ENCODE peak calls at places on chromosome 3, in seven cellular contexts. B is AG04450, U is kidney epithelial cell, P is OCI-LY7, T is pancreas, M is GM06990, A is astrocyte of the cerebellum. W is an unnamed sample.

GRCh38 chr3:43893721-43894120 is 203.0 kb downstream of the ABHD5 start:
- DNase-seq in B (no peak), U (no peak), P (no peak), T (no peak), M (no peak), A (no peak), W (peak; percentile 47)

GRCh38 chr3:155704041-155704440 is 40.8 kb downstream of the PLCH1 start:
- DNase-seq in B (no peak), U (no peak), P (no peak), T (no peak), M (no peak), A (peak; percentile 15), W (peak; percentile 22)

GRCh38 chr3:134357261-134357913 is 16.9 kb downstream of the AMOTL2 start:
- DNase-seq in B (no peak), U (no peak), P (no peak), T (peak; percentile 35), M (no peak), A (no peak), W (no peak)

GRCh38 chr3:71973337-71974030 is 188.5 kb upstream of the PROK2 start:
- DNase-seq in B (no peak), U (no peak), P (no peak), T (no peak), M (no peak), A (no peak), W (no peak)

GRCh38 chr3:72887723-72888545 is at the start of gene GXYLT2:
- DNase-seq in B (no peak), U (no peak), P (peak; percentile 2), T (peak; percentile 80), M (peak; percentile 47), A (no peak), W (peak; percentile 80)

GRCh38 chr3:138256022-138256421 is 68.9 kb downstream of the ARMC8 start:
- DNase-seq in B (no peak), U (no peak), P (no peak), T (no peak), M (no peak), A (no peak), W (no peak)

GRCh38 chr3:30435950-30436349 is 170.5 kb upstream of the TGFBR2 start:
- DNase-seq in B (no peak), U (no peak), P (no peak), T (no peak), M (no peak), A (no peak), W (no peak)

GRCh38 chr3:46847744-46848143 is 15.5 kb downstream of the MYL3 start:
- DNase-seq in B (no peak), U (no peak), P (no peak), T (no peak), M (no peak), A (no peak), W (no peak)

GRCh38 chr3:132229641-132230040 is 87.6 kb upstream of the ACP3 start:
- DNase-seq in B (no peak), U (no peak), P (no peak), T (no peak), M (no peak), A (no peak), W (no peak)

GRCh38 chr3:126766653-126767052 is 62.6 kb downstream of the CHCHD6 start:
- DNase-seq in B (no peak), U (no peak), P (no peak), T (no peak), M (no peak), A (no peak), W (no peak)

GRCh38 chr3:195356151-195357086 is 85.5 kb upstream of the XXYLT1 start:
- DNase-seq in B (no peak), U (no peak), P (no peak), T (no peak), M (no peak), A (no peak), W (peak; percentile 18)

GRCh38 chr3:8766148-8766547 is 3.3 kb downstream of the OXTR start:
- DNase-seq in B (no peak), U (no peak), P (no peak), T (no peak), M (no peak), A (no peak), W (no peak)

GRCh38 chr3:76096836-76097587 is 311.7 kb upstream of the ZNF717 start:
- DNase-seq in B (no peak), U (no peak), P (no peak), T (no peak), M (no peak), A (peak; percentile 34), W (peak; percentile 31)

GRCh38 chr3:4532535-4533112 is 39.5 kb downstream of the ITPR1 start:
- DNase-seq in B (no peak), U (no peak), P (no peak), T (no peak), M (no peak), A (no peak), W (no peak)

GRCh38 chr3:101484805-101485620 is 28.0 kb downstream of the SENP7 start:
- DNase-seq in B (peak; percentile 1), U (peak; percentile 18), P (no peak), T (no peak), M (no peak), A (peak; percentile 5), W (peak; percentile 74)

GRCh38 chr3:177744873-177745646 is 547.8 kb upstream of the TBL1XR1 start:
- DNase-seq in B (no peak), U (peak; percentile 12), P (no peak), T (no peak), M (no peak), A (peak; percentile 22), W (peak; percentile 78)

GRCh38 chr3:46712191-46713047 is 5.2 kb downstream of the PRSS50 start:
- DNase-seq in B (no peak), U (no peak), P (no peak), T (peak; percentile 46), M (no peak), A (no peak), W (no peak)

GRCh38 chr3:101036213-101036618 is 43.0 kb upstream of the ABI3BP start:
- DNase-seq in B (peak; percentile 88), U (peak; percentile 93), P (no peak), T (no peak), M (no peak), A (peak; percentile 92), W (peak; percentile 96)

GRCh38 chr3:50600841-50601591 is 10.6 kb downstream of the CISH start:
- DNase-seq in B (peak; percentile 89), U (peak; percentile 94), P (no peak), T (peak; percentile 91), M (peak; percentile 46), A (peak; percentile 90), W (peak; percentile 97)

GRCh38 chr3:113245775-113246174 is 34.4 kb downstream of the BOC start:
- DNase-seq in B (no peak), U (no peak), P (no peak), T (no peak), M (no peak), A (no peak), W (peak; percentile 56)

GRCh38 chr3:11832964-11833621 is 13.6 kb downstream of the TAMM41 start:
- DNase-seq in B (no peak), U (no peak), P (no peak), T (no peak), M (no peak), A (no peak), W (no peak)

GRCh38 chr3:133408961-133409360 is 9.1 kb downstream of the BFSP2 start:
- DNase-seq in B (no peak), U (no peak), P (no peak), T (no peak), M (no peak), A (peak; percentile 39), W (peak; percentile 66)

GRCh38 chr3:140265269-140265668 is 330.3 kb downstream of the CLSTN2 start:
- DNase-seq in B (no peak), U (no peak), P (no peak), T (no peak), M (no peak), A (no peak), W (no peak)

GRCh38 chr3:194485876-194486539 is 794 bp downstream of the ATP13A3 start:
- DNase-seq in B (no peak), U (no peak), P (peak; percentile 44), T (peak; percentile 75), M (peak; percentile 76), A (no peak), W (no peak)

GRCh38 chr3:27532426-27532825 is 48.2 kb upstream of the SLC4A7 start:
- DNase-seq in B (no peak), U (no peak), P (no peak), T (no peak), M (no peak), A (no peak), W (no peak)

GRCh38 chr3:143139786-143140185 is 20.2 kb downstream of the CHST2 start:
- DNase-seq in B (no peak), U (no peak), P (no peak), T (no peak), M (no peak), A (no peak), W (no peak)

GRCh38 chr3:13083898-13084297 is 10.7 kb upstream of the IQSEC1 start:
- DNase-seq in B (no peak), U (no peak), P (peak; percentile 88), T (no peak), M (peak; percentile 69), A (no peak), W (no peak)

GRCh38 chr3:112448939-112449338 is 50.3 kb downstream of the BTLA start:
- DNase-seq in B (no peak), U (no peak), P (no peak), T (no peak), M (no peak), A (no peak), W (no peak)

GRCh38 chr3:58679974-58680656 is 13.5 kb upstream of the FAM3D start:
- DNase-seq in B (no peak), U (no peak), P (no peak), T (no peak), M (no peak), A (no peak), W (no peak)

GRCh38 chr3:61877359-61877770 is 316.0 kb downstream of the PTPRG start:
- DNase-seq in B (no peak), U (no peak), P (peak; percentile 8), T (no peak), M (peak; percentile 30), A (peak; percentile 51), W (peak; percentile 32)
- TF ChIP-seq CTCF in B (peak; percentile 34), U (peak; percentile 35), P (peak; percentile 40), T (no peak), M (peak; percentile 31), A (peak; percentile 38), W (no peak)

GRCh38 chr3:66555214-66555844 is 54.5 kb upstream of the LRIG1 start:
- DNase-seq in B (no peak), U (no peak), P (no peak), T (no peak), M (no peak), A (no peak), W (no peak)
- H3K4me3 ChIP-seq in B (no peak overlapping the region), U (no peak overlapping the region), P (no peak overlapping the region), T (no peak overlapping the region), M (no peak overlapping the region), A (no peak overlapping the region), W (no peak overlapping the region)

DNA sequence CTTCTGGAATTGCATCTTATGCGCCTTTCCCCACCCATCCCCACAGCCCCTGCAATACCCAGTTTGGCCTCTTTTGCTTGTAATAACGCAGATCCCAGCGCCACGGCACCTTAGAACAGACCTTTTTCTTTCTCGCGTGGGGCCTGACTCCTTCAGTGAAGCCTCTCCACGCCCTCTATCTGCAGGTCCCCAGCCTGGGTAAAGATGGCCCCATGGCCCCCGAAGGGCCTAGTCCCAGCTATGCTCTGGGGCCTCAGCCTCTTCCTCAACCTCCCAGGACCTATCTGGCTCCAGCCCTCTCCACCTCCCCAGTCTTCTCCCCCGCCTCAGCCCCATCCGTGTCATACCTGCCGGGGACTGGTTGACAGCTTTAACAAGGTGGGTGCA is 594 bp downstream of the CRELD1 start:
- DNase-seq in B (no peak), U (no peak), P (peak; percentile 40), T (no peak), M (no peak), A (no peak), W (no peak)
- TF ChIP-seq CTCF in B (peak; percentile 43), U (peak; percentile 20), P (peak; percentile 48), T (no peak), M (peak; percentile 12), A (peak; percentile 37), W (peak; percentile 24)

GRCh38 chr3:20038679-20039078 is 1.6 kb upstream of the KAT2B start:
- DNase-seq in B (no peak), U (no peak), P (no peak), T (no peak), M (no peak), A (no peak), W (no peak)
- H3K4me3 ChIP-seq in B (peak overlapping the region; percentile 8), U (peak overlapping the region; percentile 55), P (peak overlapping the region; percentile 94), T (no peak overlapping the region), M (peak overlapping the region; percentile 79), A (peak overlapping the region; percentile 76), W (no peak overlapping the region)

W was measured in astrocyte of the spinal cord.